ENCODE peak calls at places on chromosomes 16 and 17, in ten cellular contexts. D is lower leg skin; V is neuronal stem cell; U is effector memory CD4-positive, alpha-beta T cell; J is hepatic stellate cell; L is NCI-H69; G is HS-27A; O is KBM-7; I is HEK293T; X is iris pigment epithelial cell. C is an unnamed sample.

GRCh38 chr16:2003827-2004641 is 5.6 kb downstream of the ZNF598 start:
- DNase-seq in L (peak), U (peak), D (peak), I (peak), X (peak), G (no peak), V (peak), J (peak), O (peak), C (peak)

GRCh38 chr16:58741166-58741565 is 7.0 kb upstream of the GOT2 start:
- DNase-seq in J (no peak), D (no peak), O (no peak), V (no peak), L (no peak), U (no peak), I (no peak), X (no peak), G (no peak), C (no peak)

GRCh38 chr16:12557808-12558207 is 245.9 kb downstream of the CPPED1 start:
- DNase-seq in G (no peak), V (no peak), I (no peak), L (no peak), X (no peak), J (no peak), U (no peak), D (no peak), O (no peak), C (no peak)

GRCh38 chr17:75996665-75997590 is 3.7 kb upstream of the CDK3 start:
- DNase-seq in O (peak), V (no peak), I (no peak), J (no peak), U (peak), G (no peak), D (peak), L (no peak), X (peak), C (no peak)

GRCh38 chr17:80827646-80828643 is 163.7 kb upstream of the CHMP6 start:
- DNase-seq in O (no peak), X (peak), V (no peak), D (no peak), I (no peak), G (no peak), U (no peak), J (no peak), L (peak), C (peak)

GRCh38 chr17:81241648-81242420 is 2.7 kb downstream of the NDUFAF8 start:
- DNase-seq in U (peak), L (peak), G (no peak), I (peak), J (peak), V (peak), D (no peak), O (peak), X (no peak), C (no peak)

GRCh38 chr17:77188084-77189066 is 47.6 kb downstream of the SEC14L1 start:
- DNase-seq in D (no peak), O (no peak), V (no peak), I (no peak), L (peak), G (no peak), J (no peak), U (no peak), X (peak), C (no peak)

GRCh38 chr17:68291836-68292688 is 767 bp downstream of the ARSG start:
- DNase-seq in D (peak), J (peak), O (peak), X (peak), U (peak), G (peak), V (peak), L (peak), I (peak), C (peak)

GRCh38 chr16:68859827-68860226 is 16.5 kb downstream of the TANGO6 start:
- DNase-seq in U (no peak), G (no peak), I (no peak), L (no peak), V (no peak), J (no peak), O (no peak), X (no peak), D (no peak), C (no peak)

GRCh38 chr16:82050506-82050905 is 15.5 kb downstream of the HSD17B2 start:
- DNase-seq in I (no peak), L (no peak), G (no peak), U (no peak), X (no peak), V (no peak), D (no peak), J (no peak), O (no peak), C (no peak)

GRCh38 chr16:12750554-12750918 is 53.2 kb downstream of the CPPED1 start:
- DNase-seq in O (no peak), V (no peak), J (no peak), I (no peak), L (no peak), D (no peak), U (no peak), X (no peak), G (no peak), C (no peak)

GRCh38 chr17:67376892-67377726 is at the start of gene PITPNC1:
- DNase-seq in I (peak), U (peak), O (peak), L (peak), X (peak), V (peak), J (peak), D (peak), G (no peak), C (peak)

GRCh38 chr17:31269597-31269996 is 27.4 kb downstream of the OMG start:
- DNase-seq in V (no peak), J (peak), X (peak), I (no peak), U (no peak), G (peak), D (no peak), O (no peak), L (no peak), C (peak)

GRCh38 chr16:71428883-71429282 is 13.0 kb downstream of the TLE7 start:
- DNase-seq in I (no peak), U (no peak), X (peak), J (no peak), O (no peak), V (no peak), G (no peak), D (no peak), L (no peak), C (no peak)

GRCh38 chr16:80948886-80949502 is 57.7 kb downstream of the CMC2 start:
- DNase-seq in D (no peak), I (peak), J (peak), U (no peak), G (peak), X (peak), O (peak), L (peak), V (peak), C (peak)

GRCh38 chr16:13178318-13178717 is 276.9 kb downstream of the SHISA9 start:
- DNase-seq in J (no peak), D (no peak), G (no peak), U (no peak), O (no peak), X (no peak), L (no peak), I (no peak), V (no peak), C (no peak)

GRCh38 chr17:63338272-63338671 is 107.8 kb downstream of the CYB561 start:
- DNase-seq in G (no peak), X (no peak), D (no peak), I (no peak), U (no peak), V (no peak), L (no peak), J (no peak), O (no peak), C (no peak)

GRCh38 chr16:84885024-84885910 is 65.5 kb downstream of the CRISPLD2 start:
- DNase-seq in I (no peak), L (no peak), G (no peak), O (no peak), V (peak), J (no peak), D (no peak), X (peak), U (no peak), C (no peak)

GRCh38 chr16:66660422-66661209 is 35.9 kb downstream of the CMTM4 start:
- DNase-seq in X (peak), G (peak), V (peak), I (peak), J (peak), L (peak), D (peak), U (no peak), O (peak), C (peak)